ENCODE peak calls at places on chromosomes 16 and 17, in six cellular contexts. X, L, M, W, D and N are unnamed samples.
A peak's percentile ranks its signal among the peaks of the same experiment; 100 is the strongest.

GRCh38 chr16:80804061-80804450 is 342 bp downstream of the CDYL2 start:
- DNase-seq in L (peak; percentile 22), W (peak; percentile 53), M (peak; percentile 59), X (peak; percentile 8), D (no peak), N (no peak)

GRCh38 chr16:87740909-87741424 is 24.8 kb downstream of the KLHDC4 start:
- DNase-seq in X (no peak), M (no peak), W (no peak), D (no peak), L (peak; percentile 18), N (no peak)

GRCh38 chr16:22857296-22857695 is 43.3 kb downstream of the HS3ST2 start:
- DNase-seq in D (no peak), M (no peak), W (no peak), X (no peak), L (no peak), N (no peak)

GRCh38 chr17:64707077-64707591 is 45.0 kb upstream of the SMURF2 start:
- DNase-seq in X (peak; percentile 88), M (peak; percentile 93), D (no peak), L (peak; percentile 71), W (peak; percentile 99), N (no peak)

GRCh38 chr17:78665952-78666920 is 89.0 kb upstream of the DNAH17 start:
- DNase-seq in W (no peak), M (peak; percentile 67), L (peak; percentile 67), D (peak; percentile 98), X (no peak), N (peak; percentile 84)

GRCh38 chr16:85437161-85438052 is 175.7 kb upstream of the GSE1 start:
- DNase-seq in D (peak; percentile 73), M (no peak), X (no peak), L (peak; percentile 83), W (no peak), N (peak; percentile 73)

GRCh38 chr16:73166394-73166971 is 118.6 kb upstream of the ZFHX3 start:
- DNase-seq in W (peak; percentile 36), M (no peak), D (no peak), L (no peak), X (no peak), N (no peak)

GRCh38 chr17:80795090-80795609 is 196.5 kb upstream of the CHMP6 start:
- DNase-seq in D (no peak), M (no peak), X (no peak), W (no peak), L (no peak), N (no peak)

GRCh38 chr16:55061126-55061525 is 130.5 kb downstream of the IRX5 start:
- DNase-seq in W (no peak), X (no peak), D (no peak), M (no peak), L (no peak), N (no peak)

GRCh38 chr16:67431077-67431804 is at the start of gene HSD11B2:
- DNase-seq in L (peak; percentile 29), W (peak; percentile 35), D (peak; percentile 50), X (peak; percentile 58), M (peak; percentile 59), N (peak; percentile 66)

GRCh38 chr17:70588003-70588402 is 418.7 kb downstream of the KCNJ2 start:
- DNase-seq in M (no peak), W (peak; percentile 36), X (no peak), L (no peak), D (peak; percentile 31), N (no peak)

GRCh38 chr17:67729903-67730302 is 12.2 kb downstream of the NOL11 start:
- DNase-seq in M (no peak), X (no peak), W (no peak), L (no peak), D (no peak), N (no peak)

GRCh38 chr16:7361416-7362129 is 28.9 kb downstream of the RBFOX1 start:
- DNase-seq in L (no peak), W (no peak), D (no peak), X (no peak), M (no peak), N (no peak)

GRCh38 chr17:44204453-44204882 is 4.8 kb upstream of the ATXN7L3 start:
- DNase-seq in X (peak; percentile 43), D (peak; percentile 41), M (no peak), L (no peak), W (peak; percentile 75), N (peak; percentile 80)

GRCh38 chr17:4155980-4156620 is 13.1 kb downstream of the CYB5D2 start:
- DNase-seq in D (no peak), M (no peak), W (no peak), X (no peak), L (no peak), N (no peak)

GRCh38 chr16:51148674-51149228 is 2.3 kb downstream of the SALL1 start:
- DNase-seq in M (no peak), X (no peak), L (no peak), D (no peak), W (no peak), N (no peak)

GRCh38 chr16:89910717-89911354 is 7.8 kb upstream of the MC1R start:
- DNase-seq in W (no peak), L (no peak), D (no peak), X (no peak), M (no peak), N (no peak)

GRCh38 chr16:31074073-31074813 is at the start of the genes ZNF646 and ZNF668:
- DNase-seq in M (peak; percentile 99), L (peak; percentile 99), W (peak; percentile 100), D (peak; percentile 100), X (peak; percentile 97), N (peak; percentile 92)

GRCh38 chr17:21019976-21020575 is 22.7 kb downstream of the USP22 start:
- DNase-seq in L (peak; percentile 38), X (no peak), D (peak; percentile 14), M (no peak), W (peak; percentile 36), N (no peak)

GRCh38 chr17:75571197-75571884 is 16.3 kb upstream of the MYO15B start:
- DNase-seq in D (peak; percentile 92), L (no peak), M (peak; percentile 45), W (peak; percentile 28), X (no peak), N (no peak)

GRCh38 chr17:8818654-8819330 is 19.6 kb upstream of the MFSD6L start:
- DNase-seq in X (no peak), D (no peak), W (no peak), M (no peak), L (no peak), N (no peak)

GRCh38 chr16:70780546-70780945 is 20.4 kb downstream of the VAC14 start:
- DNase-seq in D (no peak), W (no peak), M (no peak), L (no peak), X (no peak), N (no peak)

GRCh38 chr17:17205368-17206148 is 575 bp downstream of the PLD6 start:
- DNase-seq in M (peak; percentile 75), D (peak; percentile 43), L (peak; percentile 76), X (peak; percentile 80), W (peak; percentile 68), N (peak; percentile 65)

GRCh38 chr16:57009641-57010170 is 20.3 kb downstream of the NLRC5 start:
- DNase-seq in M (no peak), L (no peak), D (no peak), W (no peak), X (no peak), N (no peak)

GRCh38 chr16:78639775-78640174 is 540.3 kb downstream of the WWOX start:
- DNase-seq in D (no peak), L (no peak), M (no peak), W (no peak), X (no peak), N (no peak)

GRCh38 chr17:8292639-8293395 is 2.4 kb downstream of the SLC25A35 start:
- DNase-seq in L (no peak), D (peak; percentile 34), M (no peak), X (no peak), W (no peak), N (no peak)

GRCh38 chr17:10614536-10615155 is 42.5 kb downstream of the MYH3 start:
- DNase-seq in W (peak; percentile 40), L (peak; percentile 83), X (peak; percentile 57), M (peak; percentile 37), D (peak; percentile 66), N (peak; percentile 24)

GRCh38 chr16:28587386-28587785 is 9.5 kb downstream of the SULT1A2 start:
- DNase-seq in X (peak; percentile 54), L (no peak), D (no peak), M (peak; percentile 49), W (no peak), N (no peak)

GRCh38 chr17:17538417-17539391 is 42.5 kb upstream of the RASD1 start:
- DNase-seq in M (no peak), W (no peak), D (no peak), L (no peak), X (no peak), N (peak; percentile 56)

GRCh38 chr16:66538910-66539309 is 11.0 kb downstream of the TK2 start:
- DNase-seq in W (no peak), M (no peak), D (no peak), X (no peak), L (no peak), N (no peak)

GRCh38 chr17:27244481-27245223 is 49.3 kb upstream of the WSB1 start:
- DNase-seq in X (peak; percentile 62), D (peak; percentile 92), M (peak; percentile 80), L (peak; percentile 22), W (peak; percentile 98), N (no peak)

GRCh38 chr17:66839616-66840015 is 4.7 kb downstream of the CACNG5 start:
- DNase-seq in D (no peak), W (no peak), X (no peak), L (no peak), M (no peak), N (no peak)